ENCODE peak calls at places on chromosomes 16 and 17, in eight cellular contexts. N is neuronal stem cell, O is gastrocnemius medialis, X is PC-9, R is SK-N-MC, C is SK-N-SH, I is tibial nerve, S is transverse colon. F is an unnamed sample.
A peak's percentile ranks its signal among the peaks of the same experiment; 100 is the strongest.

GRCh38 chr17:16989230-16989952 is 17.5 kb upstream of the TNFRSF13B start:
- DNase-seq in N (no peak), C (no peak), I (no peak), R (no peak), X (no peak), O (no peak), S (peak; percentile 73), F (no peak)

GRCh38 chr17:75738218-75738802 is 17.1 kb downstream of the ITGB4 start:
- DNase-seq in C (no peak), O (no peak), I (no peak), R (no peak), S (no peak), X (no peak), N (no peak), F (peak; percentile 79)

GRCh38 chr17:2063306-2064146 is 8.6 kb downstream of the HIC1 start:
- DNase-seq in X (no peak), S (peak; percentile 39), I (no peak), O (no peak), N (no peak), C (no peak), R (no peak), F (no peak)

GRCh38 chr16:86918637-86919036 is 340.3 kb downstream of the FOXL1 start:
- DNase-seq in C (no peak), O (no peak), R (no peak), S (no peak), N (no peak), X (no peak), I (no peak), F (no peak)

GRCh38 chr17:19723967-19724366 is 7.6 kb upstream of the SLC47A2 start:
- DNase-seq in I (no peak), X (peak; percentile 79), S (no peak), R (no peak), O (no peak), C (no peak), N (no peak), F (no peak)

GRCh38 chr17:39699818-39700147 is at the start of gene ERBB2:
- DNase-seq in I (peak; percentile 65), X (peak; percentile 66), O (peak; percentile 67), S (peak; percentile 88), R (peak; percentile 26), N (no peak), C (no peak), F (peak; percentile 79)

GRCh38 chr17:35588196-35588920 is 1.2 kb downstream of the AP2B1 start:
- DNase-seq in S (no peak), C (no peak), N (no peak), X (peak; percentile 22), I (no peak), R (no peak), O (no peak), F (no peak)

GRCh38 chr16:66263973-66264310 is 102.5 kb upstream of the CDH5 start:
- DNase-seq in C (no peak), X (no peak), R (no peak), I (no peak), S (no peak), N (no peak), O (no peak), F (no peak)

GRCh38 chr16:19384656-19385055 is 33.0 kb upstream of the TMC5 start:
- DNase-seq in X (peak; percentile 96), R (no peak), I (no peak), S (peak; percentile 69), O (no peak), N (no peak), C (no peak), F (peak; percentile 75)

GRCh38 chr17:79997004-79997673 is 38.5 kb downstream of the TBC1D16 start:
- DNase-seq in C (no peak), N (no peak), X (no peak), S (no peak), I (no peak), O (no peak), R (peak; percentile 93), F (peak; percentile 73)

GRCh38 chr17:42342242-42343008 is 45.8 kb downstream of the STAT3 start:
- DNase-seq in S (no peak), C (no peak), X (no peak), R (peak; percentile 51), O (no peak), I (no peak), N (no peak), F (no peak)
- H3K36me3 ChIP-seq in S (no peaks in the 10 kb centered on the region), C (peaks cover 50% of the 10 kb centered on the region), X (peaks cover 12% of the 10 kb centered on the region), R (peaks cover 35% of the 10 kb centered on the region), O (peaks cover 3% of the 10 kb centered on the region), I (peaks cover 5% of the 10 kb centered on the region), N (peaks cover 94% of the 10 kb centered on the region), F (peaks cover 93% of the 10 kb centered on the region)

GRCh38 chr16:35909351-35909954 is 2450.0 kb downstream of the TP53TG3F start:
- DNase-seq in N (no peak), O (no peak), I (no peak), S (no peak), C (no peak), R (no peak), X (no peak), F (no peak)
- H3K9me3 ChIP-seq in N (no peaks in the 10 kb centered on the region), O (no peaks in the 10 kb centered on the region), I (no peaks in the 10 kb centered on the region), S (peaks cover 5% of the 10 kb centered on the region), C (no peaks in the 10 kb centered on the region), R (no peaks in the 10 kb centered on the region), X (no peaks in the 10 kb centered on the region), F (peaks cover 3% of the 10 kb centered on the region)

DNA sequence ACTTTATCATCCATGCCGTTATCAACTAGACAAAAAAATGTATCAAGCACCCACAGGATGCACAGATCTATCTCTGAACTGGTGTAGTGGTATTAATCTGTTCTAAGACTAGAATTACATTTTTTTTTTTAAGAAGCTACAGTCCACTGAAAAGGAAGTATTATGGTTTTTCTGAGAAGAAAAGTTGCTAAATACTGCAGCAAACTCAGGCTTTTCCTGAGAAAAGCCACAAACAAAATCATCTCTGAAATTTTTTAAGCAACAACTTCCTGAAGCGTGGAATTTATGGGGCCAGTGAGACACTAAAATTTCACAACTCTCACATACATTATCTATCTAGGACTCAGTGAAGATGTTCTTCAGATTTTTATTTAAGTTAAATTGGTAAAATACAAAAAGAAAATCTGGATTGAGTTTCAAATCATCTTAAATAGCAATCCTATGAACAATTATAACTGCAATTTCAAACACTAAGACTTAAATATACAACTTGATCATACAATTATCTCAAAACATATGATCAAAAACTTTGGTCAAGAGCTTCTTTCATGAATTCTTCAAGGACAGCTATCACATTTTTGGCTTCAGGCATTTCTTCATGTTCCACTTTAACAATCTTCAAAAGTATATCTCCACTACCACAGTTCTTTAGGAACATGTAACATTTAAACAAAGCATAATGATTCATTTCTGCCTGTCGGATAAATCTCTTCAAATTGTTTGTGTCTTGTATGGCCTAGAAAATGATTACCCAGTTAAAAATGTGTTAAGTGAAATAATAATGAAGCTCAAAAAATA is 10.5 kb downstream of the C17orf75 start:
- DNase-seq in O (no peak), C (no peak), X (no peak), N (no peak), S (no peak), I (no peak), R (peak; percentile 93), F (no peak)
- H3K27ac ChIP-seq in O (no peak overlapping the region), C (no peak overlapping the region), X (no peak overlapping the region), N (no peak overlapping the region), S (no peak overlapping the region), I (no peak overlapping the region), R (peak overlapping the region; percentile 91), F (no peak overlapping the region)

GRCh38 chr17:44767493-44767892 is 8.7 kb downstream of the ADAM11 start:
- DNase-seq in C (no peak), O (no peak), X (no peak), S (no peak), I (no peak), N (no peak), R (no peak), F (no peak)
- H3K36me3 ChIP-seq in C (no peaks in the 10 kb centered on the region), O (no peaks in the 10 kb centered on the region), X (no peaks in the 10 kb centered on the region), S (no peaks in the 10 kb centered on the region), I (no peaks in the 10 kb centered on the region), N (no peaks in the 10 kb centered on the region), R (no peaks in the 10 kb centered on the region), F (no peaks in the 10 kb centered on the region)

GRCh38 chr16:35564148-35564547 is 2104.7 kb downstream of the TP53TG3F start:
- DNase-seq in C (no peak), O (no peak), I (no peak), S (no peak), X (no peak), N (no peak), R (no peak), F (no peak)
- H3K9me3 ChIP-seq in C (no peaks in the 10 kb centered on the region), O (no peaks in the 10 kb centered on the region), I (no peaks in the 10 kb centered on the region), S (no peaks in the 10 kb centered on the region), X (no peaks in the 10 kb centered on the region), N (no peaks in the 10 kb centered on the region), R (no peaks in the 10 kb centered on the region), F (no peaks in the 10 kb centered on the region)

DNA sequence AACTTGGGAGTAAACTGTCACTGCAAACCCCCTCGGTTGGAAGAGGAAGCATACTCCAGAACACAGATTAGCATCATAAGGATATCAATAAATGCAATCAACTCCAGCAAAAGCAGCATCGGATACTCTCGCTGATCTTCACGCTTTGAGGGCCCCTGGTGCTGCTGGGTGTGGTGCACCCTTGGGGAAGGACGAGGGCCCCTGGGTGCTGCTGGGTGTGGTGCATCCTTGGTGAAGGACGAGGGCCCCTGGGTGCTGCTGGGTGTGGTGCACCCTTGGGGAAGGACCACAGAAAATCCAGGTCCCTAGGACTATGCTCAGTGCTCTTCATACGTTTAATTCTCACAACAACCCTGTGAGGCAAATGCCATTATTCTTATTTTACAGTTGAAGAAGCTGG is 54.2 kb downstream of the VPS53 start:
- DNase-seq in R (no peak), S (no peak), O (no peak), N (no peak), X (no peak), C (no peak), I (no peak), F (no peak)
- H3K27ac ChIP-seq in R (no peak overlapping the region), S (no peak overlapping the region), O (no peak overlapping the region), N (no peak overlapping the region), X (no peak overlapping the region), C (no peak overlapping the region), I (no peak overlapping the region), F (no peak overlapping the region)

DNA sequence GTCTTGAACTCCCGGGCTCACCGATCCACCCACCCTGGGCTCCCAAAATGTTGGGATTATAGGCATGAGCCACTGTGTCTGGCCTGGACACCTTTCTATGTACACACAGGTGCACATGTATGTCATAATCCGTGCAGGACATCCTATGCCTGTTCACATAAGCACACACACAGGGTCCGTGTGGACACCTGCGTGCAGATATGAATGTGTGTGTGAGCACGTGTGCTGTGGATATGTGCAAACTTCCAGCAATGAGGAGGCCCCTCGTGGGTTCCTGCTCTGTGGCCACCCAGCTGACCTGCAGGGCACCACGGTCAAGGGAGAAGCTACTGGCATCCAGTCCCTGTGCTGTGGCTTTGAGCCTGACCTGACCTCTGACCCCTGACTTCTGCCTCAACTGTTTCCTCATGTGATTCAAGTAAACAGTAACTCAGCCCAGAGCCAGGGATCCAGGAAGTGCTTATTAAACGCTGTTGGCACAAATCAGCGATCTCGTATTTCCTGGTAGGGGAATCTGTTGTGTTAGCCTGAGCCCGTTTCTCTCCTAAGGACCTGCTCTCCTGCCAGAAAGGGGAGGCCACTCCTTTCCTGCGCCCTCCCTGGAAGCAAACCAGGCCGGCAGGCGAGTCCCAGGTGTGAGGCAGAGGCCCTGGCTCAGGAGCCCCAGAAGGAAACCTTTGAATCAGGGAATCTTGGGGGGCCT is 6.5 kb downstream of the CPNE7 start:
- DNase-seq in R (no peak), S (peak; percentile 43), I (no peak), C (no peak), X (peak; percentile 71), O (no peak), N (no peak), F (no peak)
- H3K36me3 ChIP-seq in R (peaks cover 35% of the 10 kb centered on the region), S (no peaks in the 10 kb centered on the region), I (no peaks in the 10 kb centered on the region), C (no peaks in the 10 kb centered on the region), X (peaks cover 6% of the 10 kb centered on the region), O (no peaks in the 10 kb centered on the region), N (no peaks in the 10 kb centered on the region), F (no peaks in the 10 kb centered on the region)

F was measured in lower lobe of right lung.